ENCODE peak calls at places on chromosome 9, in seven cellular contexts. One of them, this sample, is unnamed.

GRCh38 chr9:87684627-87685204 is 41.2 kb upstream of the CTSL start:
- DNase-seq in HCT116: peak
- DNase-seq in HepG2: peak
- DNase-seq in GM12878: no peak
- DNase-seq in K562: peak
- DNase-seq in SK-N-SH: peak
- DNase-seq in H1: no peak
- DNase-seq in this sample: peak

GRCh38 chr9:89740722-89741121 is 135.9 kb downstream of the GADD45G start:
- DNase-seq in HCT116: no peak
- DNase-seq in HepG2: no peak
- DNase-seq in GM12878: peak
- DNase-seq in K562: no peak
- DNase-seq in SK-N-SH: no peak
- DNase-seq in H1: no peak
- DNase-seq in this sample: no peak

GRCh38 chr9:131310833-131311554 is 21.5 kb downstream of the PLPP7 start:
- DNase-seq in HCT116: no peak
- DNase-seq in HepG2: no peak
- DNase-seq in GM12878: no peak
- DNase-seq in K562: no peak
- DNase-seq in SK-N-SH: no peak
- DNase-seq in H1: no peak
- DNase-seq in this sample: no peak

GRCh38 chr9:109213300-109214121 is 46.5 kb upstream of the FRRS1L start:
- DNase-seq in HCT116: no peak
- DNase-seq in HepG2: no peak
- DNase-seq in GM12878: no peak
- DNase-seq in K562: no peak
- DNase-seq in SK-N-SH: no peak
- DNase-seq in H1: no peak
- DNase-seq in this sample: peak

GRCh38 chr9:16385590-16386578 is 484.6 kb downstream of the BNC2 start:
- DNase-seq in HCT116: no peak
- DNase-seq in HepG2: no peak
- DNase-seq in GM12878: no peak
- DNase-seq in K562: no peak
- DNase-seq in SK-N-SH: no peak
- DNase-seq in H1: no peak
- DNase-seq in this sample: no peak

GRCh38 chr9:132143359-132143758 is 18.5 kb upstream of the NTNG2 start:
- DNase-seq in HCT116: no peak
- DNase-seq in HepG2: no peak
- DNase-seq in GM12878: no peak
- DNase-seq in K562: no peak
- DNase-seq in SK-N-SH: peak
- DNase-seq in H1: no peak
- DNase-seq in this sample: no peak

GRCh38 chr9:12956261-12956660 is 181.4 kb downstream of the LURAP1L start:
- DNase-seq in HCT116: no peak
- DNase-seq in HepG2: no peak
- DNase-seq in GM12878: no peak
- DNase-seq in K562: no peak
- DNase-seq in SK-N-SH: no peak
- DNase-seq in H1: no peak
- DNase-seq in this sample: no peak

GRCh38 chr9:124854822-124855221 is 1.6 kb downstream of the WDR38 start:
- DNase-seq in HCT116: no peak
- DNase-seq in HepG2: no peak
- DNase-seq in GM12878: no peak
- DNase-seq in K562: no peak
- DNase-seq in SK-N-SH: no peak
- DNase-seq in H1: no peak
- DNase-seq in this sample: no peak

GRCh38 chr9:109781541-109782197 is 1.7 kb downstream of the PALM2AKAP2 start:
- DNase-seq in HCT116: no peak
- DNase-seq in HepG2: no peak
- DNase-seq in GM12878: no peak
- DNase-seq in K562: no peak
- DNase-seq in SK-N-SH: no peak
- DNase-seq in H1: no peak
- DNase-seq in this sample: peak

GRCh38 chr9:112086627-112087026 is 88.5 kb downstream of the SUSD1 start:
- DNase-seq in HCT116: no peak
- DNase-seq in HepG2: peak
- DNase-seq in GM12878: no peak
- DNase-seq in K562: peak
- DNase-seq in SK-N-SH: peak
- DNase-seq in H1: no peak
- DNase-seq in this sample: peak

GRCh38 chr9:130354806-130355205 is 89.2 kb downstream of the HMCN2 start:
- DNase-seq in HCT116: no peak
- DNase-seq in HepG2: no peak
- DNase-seq in GM12878: no peak
- DNase-seq in K562: no peak
- DNase-seq in SK-N-SH: no peak
- DNase-seq in H1: no peak
- DNase-seq in this sample: no peak

GRCh38 chr9:94847486-94847885 is 121.0 kb downstream of the AOPEP start:
- DNase-seq in HCT116: no peak
- DNase-seq in HepG2: no peak
- DNase-seq in GM12878: no peak
- DNase-seq in K562: no peak
- DNase-seq in SK-N-SH: no peak
- DNase-seq in H1: no peak
- DNase-seq in this sample: no peak

GRCh38 chr9:12988259-12988658 is 213.4 kb downstream of the LURAP1L start:
- DNase-seq in HCT116: no peak
- DNase-seq in HepG2: no peak
- DNase-seq in GM12878: no peak
- DNase-seq in K562: no peak
- DNase-seq in SK-N-SH: no peak
- DNase-seq in H1: no peak
- DNase-seq in this sample: peak

GRCh38 chr9:98074119-98074990 is 17.8 kb downstream of the NANS start:
- DNase-seq in HCT116: no peak
- DNase-seq in HepG2: peak
- DNase-seq in GM12878: no peak
- DNase-seq in K562: peak
- DNase-seq in SK-N-SH: peak
- DNase-seq in H1: no peak
- DNase-seq in this sample: no peak

GRCh38 chr9:88991066-88992030 is at the start of gene S1PR3:
- DNase-seq in HCT116: no peak
- DNase-seq in HepG2: no peak
- DNase-seq in GM12878: no peak
- DNase-seq in K562: peak
- DNase-seq in SK-N-SH: peak
- DNase-seq in H1: no peak
- DNase-seq in this sample: peak

GRCh38 chr9:7790022-7790818 is 9.4 kb downstream of the DMAC1 start:
- DNase-seq in HCT116: no peak
- DNase-seq in HepG2: no peak
- DNase-seq in GM12878: no peak
- DNase-seq in K562: no peak
- DNase-seq in SK-N-SH: peak
- DNase-seq in H1: no peak
- DNase-seq in this sample: no peak

GRCh38 chr9:130432362-130432761 is 12.4 kb upstream of the ASS1 start:
- DNase-seq in HCT116: no peak
- DNase-seq in HepG2: no peak
- DNase-seq in GM12878: no peak
- DNase-seq in K562: no peak
- DNase-seq in SK-N-SH: peak
- DNase-seq in H1: no peak
- DNase-seq in this sample: peak

GRCh38 chr9:68500457-68501158 is 40.1 kb downstream of the TMEM252 start:
- DNase-seq in HCT116: no peak
- DNase-seq in HepG2: peak
- DNase-seq in GM12878: no peak
- DNase-seq in K562: no peak
- DNase-seq in SK-N-SH: no peak
- DNase-seq in H1: no peak
- DNase-seq in this sample: peak
- TF ChIP-seq JUND in HCT116: no peak
- TF ChIP-seq JUND in HepG2: no peak
- TF ChIP-seq JUND in GM12878: no peak
- TF ChIP-seq JUND in K562: no peak
- TF ChIP-seq JUND in SK-N-SH: no peak
- TF ChIP-seq JUND in H1: no peak
- TF ChIP-seq JUND in this sample: peak

GRCh38 chr9:136725612-136726011 is 13.2 kb downstream of the DIPK1B start:
- DNase-seq in HCT116: no peak
- DNase-seq in HepG2: no peak
- DNase-seq in GM12878: no peak
- DNase-seq in K562: no peak
- DNase-seq in SK-N-SH: no peak
- DNase-seq in H1: no peak
- DNase-seq in this sample: peak
- TF ChIP-seq JUND in HCT116: no peak
- TF ChIP-seq JUND in HepG2: no peak
- TF ChIP-seq JUND in GM12878: no peak
- TF ChIP-seq JUND in K562: peak
- TF ChIP-seq JUND in SK-N-SH: no peak
- TF ChIP-seq JUND in H1: no peak
- TF ChIP-seq JUND in this sample: no peak

GRCh38 chr9:79917417-79917816 is 345.7 kb downstream of the TLE4 start:
- DNase-seq in HCT116: no peak
- DNase-seq in HepG2: no peak
- DNase-seq in GM12878: no peak
- DNase-seq in K562: no peak
- DNase-seq in SK-N-SH: no peak
- DNase-seq in H1: no peak
- DNase-seq in this sample: no peak
- TF ChIP-seq JUND in HCT116: no peak
- TF ChIP-seq JUND in HepG2: no peak
- TF ChIP-seq JUND in GM12878: no peak
- TF ChIP-seq JUND in K562: no peak
- TF ChIP-seq JUND in SK-N-SH: no peak
- TF ChIP-seq JUND in H1: no peak
- TF ChIP-seq JUND in this sample: no peak

GRCh38 chr9:71509054-71509453 is 259.3 kb downstream of the CEMIP2 start:
- DNase-seq in HCT116: no peak
- DNase-seq in HepG2: no peak
- DNase-seq in GM12878: no peak
- DNase-seq in K562: no peak
- DNase-seq in SK-N-SH: no peak
- DNase-seq in H1: no peak
- DNase-seq in this sample: no peak
- TF ChIP-seq JUND in HCT116: no peak
- TF ChIP-seq JUND in HepG2: no peak
- TF ChIP-seq JUND in GM12878: no peak
- TF ChIP-seq JUND in K562: no peak
- TF ChIP-seq JUND in SK-N-SH: no peak
- TF ChIP-seq JUND in H1: no peak
- TF ChIP-seq JUND in this sample: no peak

GRCh38 chr9:136225748-136226679 is 19.6 kb downstream of the QSOX2 start:
- DNase-seq in HCT116: peak
- DNase-seq in HepG2: peak
- DNase-seq in GM12878: peak
- DNase-seq in K562: peak
- DNase-seq in SK-N-SH: peak
- DNase-seq in H1: peak
- DNase-seq in this sample: peak
- TF ChIP-seq JUND in HCT116: no peak
- TF ChIP-seq JUND in HepG2: no peak
- TF ChIP-seq JUND in GM12878: no peak
- TF ChIP-seq JUND in K562: peak
- TF ChIP-seq JUND in SK-N-SH: no peak
- TF ChIP-seq JUND in H1: no peak
- TF ChIP-seq JUND in this sample: no peak

GRCh38 chr9:19768798-19769197 is 20.0 kb downstream of the SLC24A2 start:
- DNase-seq in HCT116: no peak
- DNase-seq in HepG2: no peak
- DNase-seq in GM12878: no peak
- DNase-seq in K562: no peak
- DNase-seq in SK-N-SH: no peak
- DNase-seq in H1: no peak
- DNase-seq in this sample: no peak

GRCh38 chr9:19769213-19769612 is 19.6 kb downstream of the SLC24A2 start:
- DNase-seq in HCT116: no peak
- DNase-seq in HepG2: no peak
- DNase-seq in GM12878: no peak
- DNase-seq in K562: no peak
- DNase-seq in SK-N-SH: no peak
- DNase-seq in H1: no peak
- DNase-seq in this sample: no peak
- TF ChIP-seq JUND in HCT116: no peak
- TF ChIP-seq JUND in HepG2: no peak
- TF ChIP-seq JUND in GM12878: no peak
- TF ChIP-seq JUND in K562: no peak
- TF ChIP-seq JUND in SK-N-SH: no peak
- TF ChIP-seq JUND in H1: no peak
- TF ChIP-seq JUND in this sample: no peak

GRCh38 chr9:36844961-36845360 is 189.1 kb downstream of the PAX5 start:
- DNase-seq in HCT116: no peak
- DNase-seq in HepG2: no peak
- DNase-seq in GM12878: no peak
- DNase-seq in K562: no peak
- DNase-seq in SK-N-SH: no peak
- DNase-seq in H1: no peak
- DNase-seq in this sample: no peak
- TF ChIP-seq JUND in HCT116: no peak
- TF ChIP-seq JUND in HepG2: no peak
- TF ChIP-seq JUND in GM12878: no peak
- TF ChIP-seq JUND in K562: no peak
- TF ChIP-seq JUND in SK-N-SH: no peak
- TF ChIP-seq JUND in H1: no peak
- TF ChIP-seq JUND in this sample: no peak